ENCODE peak calls at places on chromosomes 16 and 17, in four cellular contexts. T is A549, Y is GM12878, S is HepG2. V is an unnamed sample.

GRCh38 chr16:55120408-55120807 is 189.7 kb downstream of the IRX5 start:
- DNase-seq in T (no peak), Y (no peak), S (peak), V (no peak)

GRCh38 chr16:67415872-67416793 is at the start of gene ZDHHC1:
- DNase-seq in T (peak), Y (no peak), S (no peak), V (peak)

GRCh38 chr16:15033309-15033707 is 22.6 kb downstream of the NTAN1 start:
- DNase-seq in T (no peak), Y (no peak), S (no peak), V (no peak)

GRCh38 chr17:39867084-39867890 is 715 bp upstream of the ZPBP2 start:
- DNase-seq in T (no peak), Y (peak), S (no peak), V (no peak)

GRCh38 chr16:22054847-22055590 is 37.3 kb upstream of the VWA3A start:
- DNase-seq in T (no peak), Y (no peak), S (no peak), V (peak)

GRCh38 chr17:75240394-75241142 is 20.8 kb downstream of the GGA3 start:
- DNase-seq in T (peak), Y (no peak), S (peak), V (peak)

GRCh38 chr17:19433727-19434340 is 22.8 kb downstream of the RNF112 start:
- DNase-seq in T (no peak), Y (no peak), S (no peak), V (no peak)

GRCh38 chr17:54530398-54530797 is 370.3 kb upstream of the TOM1L1 start:
- DNase-seq in T (no peak), Y (no peak), S (no peak), V (no peak)

DNA sequence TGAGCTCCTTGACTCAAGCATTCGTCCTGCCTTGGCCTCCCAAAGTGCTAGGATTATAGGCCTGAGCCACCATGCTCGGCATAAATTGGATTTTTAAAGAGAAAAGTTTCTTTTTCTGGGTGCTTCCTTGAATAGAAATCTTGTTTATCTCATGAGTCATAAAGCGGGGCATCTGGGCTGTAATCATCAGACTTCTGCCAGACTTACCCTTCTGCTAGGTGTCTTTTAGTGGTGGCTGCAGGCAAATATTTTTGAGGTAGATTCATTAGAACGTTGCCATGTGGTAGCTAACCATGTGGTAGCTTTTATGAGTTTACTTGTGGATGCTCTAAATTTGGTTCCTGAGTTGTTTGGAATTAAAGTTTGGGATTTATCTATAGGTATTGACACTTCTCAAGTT is 13.4 kb downstream of the PGS1 start:
- DNase-seq in T (no peak), Y (no peak), S (no peak), V (no peak)
- TF ChIP-seq JUNB in T (peak), Y (no peak), S (no peak), V (no peak)

GRCh38 chr16:72983728-72984350 is 64.1 kb downstream of the ZFHX3 start:
- DNase-seq in T (no peak), Y (no peak), S (no peak), V (no peak)
- TF ChIP-seq POLR2AphosphoS2 in T (no peak), Y (no peak), S (no peak), V (no peak)

GRCh38 chr17:55730808-55731207 is 8.1 kb upstream of the TMEM100 start:
- DNase-seq in T (no peak), Y (no peak), S (no peak), V (no peak)
- TF ChIP-seq JUNB in T (no peak), Y (no peak), S (no peak), V (no peak)

DNA sequence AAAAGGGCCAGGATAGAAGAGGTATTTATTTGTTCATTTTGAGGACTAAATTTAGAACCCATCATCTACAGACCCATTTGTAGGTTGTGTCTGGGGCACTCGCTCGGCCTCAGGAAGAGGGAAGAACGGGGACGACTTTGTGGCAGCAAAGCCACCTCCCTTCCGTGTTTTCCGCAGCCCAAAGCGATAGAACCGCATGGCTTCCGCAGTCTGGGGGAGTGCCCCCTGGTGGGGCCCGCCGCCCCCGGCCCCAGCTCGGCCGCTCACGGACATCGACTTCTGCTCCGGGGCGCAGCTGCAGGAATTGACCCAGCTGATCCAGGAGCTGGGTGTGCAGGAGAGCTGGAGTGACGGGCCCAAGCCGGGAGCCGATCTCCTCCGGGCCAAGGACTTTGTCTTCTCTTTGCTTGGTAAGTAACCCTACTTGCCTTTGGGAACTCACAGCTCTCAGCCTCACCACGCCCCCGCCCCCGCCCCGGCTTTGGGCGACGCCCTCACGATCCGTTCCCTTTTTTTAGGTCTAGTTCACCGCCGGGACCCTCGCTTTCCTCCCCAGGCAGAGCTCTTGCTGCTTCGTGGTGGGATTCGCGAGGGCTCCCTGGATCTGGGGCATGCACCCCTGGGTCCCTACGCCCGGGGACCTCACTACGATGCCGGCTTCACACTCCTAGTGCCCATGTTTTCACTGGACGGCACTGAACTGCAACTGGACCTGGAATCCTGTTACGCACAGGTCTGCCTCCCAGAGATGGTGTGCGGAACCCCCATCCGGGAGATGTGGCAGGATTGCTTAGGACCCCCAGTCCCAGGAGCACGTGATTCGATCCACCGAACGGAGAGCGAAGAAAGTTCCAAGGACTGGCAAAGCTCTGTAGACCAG is 681 bp downstream of the TMEM102 start:
- DNase-seq in T (peak), Y (no peak), S (no peak), V (peak)
- TF ChIP-seq POLR2AphosphoS2 in T (no peak), Y (no peak), S (no peak), V (no peak)

DNA sequence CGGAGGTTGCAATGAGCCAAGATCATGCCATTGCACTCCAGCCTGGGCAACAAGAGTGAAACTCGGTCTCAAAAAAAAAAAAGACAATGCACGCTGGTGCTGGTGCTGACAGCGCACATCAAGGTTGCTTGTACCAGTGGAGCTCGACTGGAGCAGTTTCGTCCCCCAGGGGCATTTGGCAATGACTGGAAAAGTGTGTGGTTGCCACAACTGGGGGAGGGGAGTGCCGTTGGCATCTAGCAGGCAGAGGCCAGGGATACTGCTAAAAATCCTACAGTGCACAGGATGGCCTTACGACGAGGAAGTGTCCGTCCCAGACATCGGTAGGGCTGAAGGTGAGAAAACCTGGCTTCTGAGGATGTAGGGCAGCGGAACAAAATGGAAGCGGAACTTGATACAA is 2.4 kb downstream of the MEAK7 start:
- DNase-seq in T (no peak), Y (no peak), S (no peak), V (no peak)
- TF ChIP-seq JUNB in T (no peak), Y (no peak), S (no peak), V (no peak)

V was measured in K562.